ENCODE peak calls at places on chromosomes 13 and 19, in nine cellular contexts. M is body of pancreas, A is GM12865, L is left ventricle myocardium inferior, O is GM13976, X is H7, Y is progenitor cell of endocrine pancreas, R is fibroblast of lung, V is prostate gland. B is an unnamed sample.

GRCh38 chr19:37217533-37217854 is 520 bp upstream of the ZNF383 start:
- DNase-seq in M (no peak), A (peak; percentile 94), L (no peak), O (no peak), X (peak; percentile 85), Y (no peak), R (no peak), V (no peak), B (no peak)

GRCh38 chr13:110412132-110412912 is 105.2 kb downstream of the COL4A2 start:
- DNase-seq in M (peak; percentile 84), A (peak; percentile 74), L (peak; percentile 85), O (peak; percentile 85), X (peak; percentile 90), Y (peak; percentile 45), R (peak; percentile 99), V (peak; percentile 75), B (peak; percentile 61)

GRCh38 chr19:17847538-17848366 is at the start of gene JAK3:
- DNase-seq in M (peak; percentile 29), A (peak; percentile 93), L (peak; percentile 54), O (peak; percentile 91), X (peak; percentile 99), Y (peak; percentile 53), R (peak; percentile 52), V (no peak), B (peak; percentile 66)

GRCh38 chr19:3627351-3627723 is 747 bp upstream of the CACTIN start:
- DNase-seq in M (no peak), A (no peak), L (no peak), O (no peak), X (no peak), Y (no peak), R (no peak), V (no peak), B (no peak)

GRCh38 chr19:39038098-39038497 is 5.7 kb upstream of the FBXO27 start:
- DNase-seq in M (peak; percentile 79), A (no peak), L (no peak), O (peak; percentile 57), X (peak; percentile 77), Y (no peak), R (peak; percentile 35), V (peak; percentile 59), B (no peak)

GRCh38 chr13:32234914-32235313 is 80.2 kb downstream of the ZAR1L start:
- DNase-seq in M (no peak), A (no peak), L (no peak), O (no peak), X (no peak), Y (no peak), R (no peak), V (no peak), B (no peak)

GRCh38 chr19:58056861-58057260 is 2.2 kb upstream of the ZNF135 start:
- DNase-seq in M (no peak), A (no peak), L (no peak), O (peak; percentile 12), X (no peak), Y (no peak), R (no peak), V (no peak), B (no peak)

GRCh38 chr19:55206664-55207500 is 2.4 kb downstream of the PTPRH start:
- DNase-seq in M (peak; percentile 90), A (no peak), L (peak; percentile 75), O (peak; percentile 75), X (peak; percentile 95), Y (peak; percentile 31), R (peak; percentile 85), V (no peak), B (no peak)

GRCh38 chr19:2118438-2118837 is 21.7 kb downstream of the IZUMO4 start:
- DNase-seq in M (no peak), A (no peak), L (no peak), O (no peak), X (no peak), Y (no peak), R (no peak), V (no peak), B (no peak)

GRCh38 chr19:33506498-33506897 is 15.1 kb downstream of the PEPD start:
- DNase-seq in M (no peak), A (no peak), L (no peak), O (no peak), X (no peak), Y (no peak), R (no peak), V (no peak), B (no peak)

GRCh38 chr13:114142640-114143490 is 10.4 kb upstream of the RASA3 start:
- DNase-seq in M (peak; percentile 89), A (peak; percentile 65), L (no peak), O (no peak), X (no peak), Y (no peak), R (no peak), V (peak; percentile 53), B (no peak)

GRCh38 chr13:40818926-40819325 is 29.5 kb downstream of the SLC25A15 start:
- DNase-seq in M (no peak), A (no peak), L (no peak), O (no peak), X (no peak), Y (no peak), R (no peak), V (no peak), B (no peak)

GRCh38 chr19:33205110-33205509 is 11.0 kb downstream of the LRP3 start:
- DNase-seq in M (no peak), A (no peak), L (no peak), O (no peak), X (no peak), Y (no peak), R (no peak), V (no peak), B (no peak)

GRCh38 chr19:56321254-56321980 is 6.8 kb upstream of the ZSCAN5A start:
- DNase-seq in M (no peak), A (no peak), L (no peak), O (no peak), X (no peak), Y (no peak), R (no peak), V (no peak), B (no peak)

GRCh38 chr13:83503424-83503823 is 378.9 kb downstream of the SLITRK1 start:
- DNase-seq in M (no peak), A (no peak), L (no peak), O (no peak), X (no peak), Y (no peak), R (peak; percentile 34), V (no peak), B (no peak)

GRCh38 chr13:51111174-51111573 is at the start of gene C13orf42:
- DNase-seq in M (no peak), A (no peak), L (no peak), O (no peak), X (no peak), Y (no peak), R (no peak), V (no peak), B (no peak)

GRCh38 chr19:5536337-5536894 is 31.3 kb downstream of the TINCR start:
- DNase-seq in M (peak; percentile 76), A (no peak), L (peak; percentile 79), O (no peak), X (peak; percentile 97), Y (peak; percentile 59), R (peak; percentile 72), V (peak; percentile 12), B (no peak)

GRCh38 chr19:5191091-5191490 is 149.5 kb downstream of the PTPRS start:
- DNase-seq in M (no peak), A (no peak), L (no peak), O (no peak), X (no peak), Y (no peak), R (peak; percentile 59), V (no peak), B (no peak)

GRCh38 chr19:3062165-3063105 is at the start of gene TLE5:
- DNase-seq in M (peak; percentile 81), A (peak; percentile 86), L (peak; percentile 78), O (peak; percentile 88), X (peak; percentile 92), Y (no peak), R (no peak), V (peak; percentile 59), B (peak; percentile 70)

B was measured in memory B cell.